ENCODE peak calls at places on chromosomes 5 and 9, in seven cellular contexts. Z is fibroblast of pulmonary artery; L is mesothelial cell of epicardium; D is lower leg skin; H is foreskin fibroblast; M is AG20443; Y is activated T-helper 1 cell treated with anti-CD3 and anti-CD28 coated beads, Interleukin-12 subunit alpha, Interleukin-12 subunit beta, Interleukin-2, Interleukin-4 antibody, amounts not matched to agents 30 ng/mL and 10 ng/mL and 1 ng/mL, durations not matched to agents 14 hours and 24 hours and 36 hours. K is an unnamed sample.

GRCh38 chr5:139646111-139646510 is 2.0 kb upstream of the CXXC5 start:
- DNase-seq in Z (no peak), L (no peak), D (no peak), H (no peak), M (no peak), Y (no peak), K (no peak)

GRCh38 chr9:99820330-99821186 is 1.1 kb upstream of the NR4A3 start:
- DNase-seq in Z (peak), L (no peak), D (peak), H (peak), M (peak), Y (peak), K (peak)

GRCh38 chr9:100104314-100104713 is 5.3 kb downstream of the INVS start:
- DNase-seq in Z (no peak), L (no peak), D (no peak), H (no peak), M (no peak), Y (no peak), K (no peak)

GRCh38 chr9:7328453-7328852 is 471.1 kb downstream of the DMAC1 start:
- DNase-seq in Z (no peak), L (no peak), D (no peak), H (no peak), M (no peak), Y (no peak), K (no peak)

GRCh38 chr9:92328225-92328624 is 2.5 kb downstream of the CENPP start:
- DNase-seq in Z (peak), L (no peak), D (no peak), H (peak), M (peak), Y (no peak), K (peak)

GRCh38 chr5:68242743-68243142 is 27.2 kb downstream of the PIK3R1 start:
- DNase-seq in Z (peak), L (no peak), D (no peak), H (peak), M (no peak), Y (no peak), K (no peak)

GRCh38 chr5:102511666-102512065 is 12.9 kb upstream of the SLCO6A1 start:
- DNase-seq in Z (peak), L (no peak), D (no peak), H (peak), M (peak), Y (no peak), K (no peak)

GRCh38 chr9:71648453-71648852 is 119.9 kb downstream of the CEMIP2 start:
- DNase-seq in Z (no peak), L (no peak), D (no peak), H (no peak), M (no peak), Y (no peak), K (no peak)

GRCh38 chr5:156356238-156356637 is 29.3 kb downstream of the SGCD start:
- DNase-seq in Z (peak), L (no peak), D (no peak), H (peak), M (no peak), Y (no peak), K (no peak)

GRCh38 chr5:33343661-33344327 is 97.0 kb upstream of the TARS1 start:
- DNase-seq in Z (peak), L (no peak), D (no peak), H (peak), M (peak), Y (no peak), K (no peak)

GRCh38 chr9:70228098-70228497 is 30.7 kb upstream of the SMC5 start:
- DNase-seq in Z (no peak), L (no peak), D (no peak), H (no peak), M (no peak), Y (no peak), K (no peak)

GRCh38 chr9:122190597-122191381 is 31.1 kb downstream of the MORN5 start:
- DNase-seq in Z (no peak), L (no peak), D (no peak), H (peak), M (peak), Y (no peak), K (no peak)

GRCh38 chr9:91354846-91355245 is 6.9 kb downstream of the AUH start:
- DNase-seq in Z (no peak), L (no peak), D (no peak), H (peak), M (no peak), Y (no peak), K (no peak)

GRCh38 chr9:127154390-127155191 is 32.2 kb upstream of the ANGPTL2 start:
- DNase-seq in Z (peak), L (no peak), D (no peak), H (peak), M (peak), Y (no peak), K (peak)

GRCh38 chr5:86968311-86968753 is 299.4 kb upstream of the RASA1 start:
- DNase-seq in Z (peak), L (peak), D (no peak), H (peak), M (peak), Y (no peak), K (peak)

GRCh38 chr5:55234171-55234700 is 828 bp upstream of the CCNO start:
- DNase-seq in Z (no peak), L (no peak), D (no peak), H (peak), M (peak), Y (no peak), K (no peak)

GRCh38 chr9:38036359-38037084 is 32.5 kb downstream of the SHB start:
- DNase-seq in Z (peak), L (no peak), D (no peak), H (peak), M (peak), Y (no peak), K (no peak)

GRCh38 chr9:111197251-111197650 is 132.8 kb downstream of the OR2K2 start:
- DNase-seq in Z (no peak), L (no peak), D (no peak), H (no peak), M (no peak), Y (no peak), K (no peak)

GRCh38 chr9:135588371-135588770 is 26.8 kb downstream of the PAEP start:
- DNase-seq in Z (no peak), L (no peak), D (no peak), H (no peak), M (peak), Y (no peak), K (no peak)

GRCh38 chr9:76897804-76898525 is 7.9 kb downstream of the PRUNE2 start:
- DNase-seq in Z (no peak), L (no peak), D (no peak), H (no peak), M (no peak), Y (no peak), K (no peak)

GRCh38 chr9:128917151-128917849 is 3.5 kb upstream of the PHYHD1 start:
- DNase-seq in Z (peak), L (no peak), D (peak), H (peak), M (peak), Y (no peak), K (no peak)

GRCh38 chr9:38074441-38074943 is 5.5 kb upstream of the SHB start:
- DNase-seq in Z (peak), L (no peak), D (no peak), H (peak), M (peak), Y (no peak), K (no peak)

GRCh38 chr9:18761742-18762141 is 271.3 kb downstream of the SAXO1 start:
- DNase-seq in Z (no peak), L (no peak), D (no peak), H (no peak), M (no peak), Y (no peak), K (no peak)

GRCh38 chr9:93549636-93550035 is 26.7 kb upstream of the PHF2 start:
- DNase-seq in Z (no peak), L (no peak), D (no peak), H (no peak), M (no peak), Y (no peak), K (no peak)

GRCh38 chr5:56206126-56206525 is 27.0 kb downstream of the ANKRD55 start:
- DNase-seq in Z (peak), L (no peak), D (no peak), H (peak), M (peak), Y (no peak), K (no peak)

GRCh38 chr5:6201626-6202025 is 176.7 kb downstream of the MED10 start:
- DNase-seq in Z (no peak), L (no peak), D (no peak), H (peak), M (peak), Y (no peak), K (no peak)

GRCh38 chr9:125241863-125242739 is 958 bp upstream of the HSPA5 start:
- DNase-seq in Z (no peak), L (no peak), D (peak), H (peak), M (peak), Y (no peak), K (no peak)

GRCh38 chr5:110738503-110738811 is 350 bp upstream of the SLC25A46 start:
- DNase-seq in Z (no peak), L (no peak), D (peak), H (no peak), M (peak), Y (no peak), K (no peak)

GRCh38 chr5:139854029-139854605 is 58.5 kb downstream of the PSD2 start:
- DNase-seq in Z (no peak), L (no peak), D (no peak), H (no peak), M (no peak), Y (no peak), K (no peak)

GRCh38 chr9:16179566-16179965 is 626.7 kb downstream of the CCDC171 start:
- DNase-seq in Z (no peak), L (no peak), D (no peak), H (no peak), M (no peak), Y (no peak), K (no peak)

GRCh38 chr9:38371495-38371894 is 21.0 kb upstream of the ALDH1B1 start:
- DNase-seq in Z (peak), L (no peak), D (no peak), H (peak), M (peak), Y (peak), K (peak)

GRCh38 chr5:79183011-79183410 is 52.9 kb upstream of the JMY start:
- DNase-seq in Z (no peak), L (no peak), D (no peak), H (no peak), M (no peak), Y (no peak), K (no peak)

GRCh38 chr5:81825237-81825636 is 74.3 kb upstream of the SSBP2 start:
- DNase-seq in Z (peak), L (no peak), D (peak), H (peak), M (peak), Y (no peak), K (no peak)

GRCh38 chr9:133821606-133822438 is 83.7 kb upstream of the SARDH start:
- DNase-seq in Z (no peak), L (no peak), D (no peak), H (no peak), M (no peak), Y (no peak), K (peak)

GRCh38 chr9:128211551-128212281 is 8.5 kb downstream of the DNM1 start:
- DNase-seq in Z (no peak), L (no peak), D (no peak), H (peak), M (no peak), Y (no peak), K (no peak)

K was measured in OCI-LY7.